ENCODE peak calls at places on chromosomes 5 and 9, in seven cellular contexts. M, N, B, E, H, P and I are unnamed samples.

GRCh38 chr5:148306446-148306845 is 5.8 kb upstream of the SPINK7 start:
- DNase-seq in M (no peak), P (peak; percentile 42), E (no peak), N (no peak), B (no peak), H (no peak), I (no peak)

GRCh38 chr9:38368731-38369130 is 23.8 kb upstream of the ALDH1B1 start:
- DNase-seq in E (no peak), M (no peak), H (no peak), N (no peak), B (no peak), P (no peak), I (no peak)

GRCh38 chr5:73278693-73279092 is 105.7 kb downstream of the TMEM174 start:
- DNase-seq in P (peak; percentile 79), M (no peak), N (no peak), H (no peak), E (no peak), B (no peak), I (no peak)

GRCh38 chr5:126866837-126867236 is 89.9 kb downstream of the LMNB1 start:
- DNase-seq in P (no peak), H (no peak), E (peak; percentile 17), M (no peak), B (no peak), N (no peak), I (no peak)

GRCh38 chr5:157926171-157926671 is 67.3 kb upstream of the CLINT1 start:
- DNase-seq in P (no peak), E (no peak), M (no peak), B (no peak), H (no peak), N (no peak), I (peak; percentile 14)

GRCh38 chr5:157965989-157966388 is 107.0 kb upstream of the CLINT1 start:
- DNase-seq in B (no peak), N (no peak), H (no peak), M (peak; percentile 63), P (no peak), E (no peak), I (no peak)

GRCh38 chr9:32783168-32783891 is at the start of gene TMEM215:
- DNase-seq in M (peak; percentile 86), B (peak; percentile 88), P (no peak), E (no peak), H (no peak), N (no peak), I (peak; percentile 49)

GRCh38 chr9:86918556-86918955 is 28.8 kb downstream of the GAS1 start:
- DNase-seq in H (no peak), P (no peak), N (no peak), E (peak; percentile 7), B (no peak), M (no peak), I (no peak)

GRCh38 chr5:131186561-131187256 is 16.0 kb downstream of the LYRM7 start:
- DNase-seq in E (no peak), N (no peak), H (no peak), M (no peak), B (no peak), P (peak; percentile 39), I (no peak)

GRCh38 chr9:117413346-117414219 is 1.3 kb downstream of the ASTN2 start:
- DNase-seq in N (no peak), H (no peak), E (no peak), B (peak; percentile 83), P (no peak), M (peak; percentile 82), I (peak; percentile 22)

GRCh38 chr5:180717989-180718388 is 21.9 kb downstream of the OR2Y1 start:
- DNase-seq in M (no peak), H (peak; percentile 16), P (no peak), B (no peak), E (no peak), N (no peak), I (no peak)

GRCh38 chr9:127262621-127263020 is 2.0 kb upstream of the GARNL3 start:
- DNase-seq in P (no peak), N (no peak), B (no peak), E (no peak), H (no peak), M (no peak), I (no peak)

GRCh38 chr5:72628771-72629313 is 121.6 kb upstream of the ZNF366 start:
- DNase-seq in B (no peak), H (no peak), E (no peak), N (no peak), M (no peak), P (no peak), I (no peak)

GRCh38 chr5:97629281-97629680 is 446.2 kb upstream of the RIOK2 start:
- DNase-seq in B (no peak), E (peak; percentile 97), M (peak; percentile 3), N (peak; percentile 7), H (no peak), P (no peak), I (peak; percentile 3)

GRCh38 chr9:95096807-95097206 is 220.7 kb downstream of the FANCC start:
- DNase-seq in M (no peak), N (no peak), P (no peak), E (no peak), H (no peak), B (no peak), I (no peak)

GRCh38 chr9:95096381-95096780 is 221.1 kb downstream of the FANCC start:
- DNase-seq in P (no peak), N (no peak), B (no peak), M (no peak), E (no peak), H (no peak), I (no peak)

GRCh38 chr9:95094002-95094401 is 223.5 kb downstream of the FANCC start:
- DNase-seq in H (no peak), M (no peak), P (no peak), E (no peak), B (no peak), N (no peak), I (no peak)

GRCh38 chr9:95097279-95097678 is 220.2 kb downstream of the FANCC start:
- DNase-seq in H (no peak), N (no peak), M (no peak), B (no peak), E (no peak), P (no peak), I (no peak)

GRCh38 chr9:95095619-95096355 is 221.7 kb downstream of the FANCC start:
- DNase-seq in E (no peak), N (no peak), H (no peak), M (no peak), P (no peak), B (no peak), I (no peak)
- H2AFZ ChIP-seq in E (no peak overlapping the region), N (no peak overlapping the region), H (no peak overlapping the region), M (no peak overlapping the region), P (no peak overlapping the region), B (no peak overlapping the region), I (no peak overlapping the region)

DNA sequence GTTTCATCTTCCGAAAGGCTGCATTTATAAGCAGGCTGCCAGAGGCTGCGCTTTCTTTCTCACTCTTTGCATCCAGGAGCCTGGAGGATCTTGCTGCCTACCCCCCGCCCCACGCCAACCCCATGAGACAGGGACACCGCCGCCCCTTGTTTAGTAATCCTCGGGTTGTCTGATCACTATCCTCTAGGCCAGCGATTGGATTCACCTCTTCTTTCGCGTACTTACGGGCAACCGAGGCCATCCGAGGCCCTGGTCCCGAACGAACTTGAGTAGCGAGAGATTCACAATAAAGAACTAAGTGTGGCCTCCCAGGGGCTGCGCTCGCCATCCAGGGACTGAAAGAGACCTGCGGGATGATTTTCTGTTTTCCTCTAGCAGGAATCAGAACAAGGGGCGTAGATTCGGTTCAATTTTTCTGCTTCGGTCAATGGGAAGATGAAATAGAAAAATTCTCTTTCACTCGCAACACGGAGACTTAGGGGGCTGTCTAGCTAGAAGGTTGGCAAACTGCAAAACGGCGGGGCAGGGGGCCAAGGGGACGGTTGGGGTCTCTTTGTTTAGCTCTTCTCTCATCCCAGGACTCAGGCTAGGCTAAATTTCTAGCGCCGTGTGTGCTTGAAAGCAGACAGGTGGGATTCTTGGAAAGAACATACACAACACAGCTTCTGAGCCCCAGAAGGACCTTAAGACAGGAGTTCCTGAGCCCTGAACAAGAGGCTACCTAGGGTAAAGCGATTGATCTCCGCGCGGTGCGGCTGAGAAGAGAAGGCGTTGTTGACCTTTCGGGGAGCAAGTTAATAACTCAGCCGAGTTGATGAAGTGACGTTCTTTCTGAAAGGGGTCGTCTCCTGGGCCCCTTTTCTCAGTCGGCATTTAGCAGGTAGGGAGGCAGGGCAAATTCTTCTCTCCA is 5.8 kb upstream of the ISL1 start:
- DNase-seq in N (no peak), H (no peak), E (no peak), B (peak; percentile 58), M (peak; percentile 71), P (no peak), I (no peak)
- TF ChIP-seq EZH2 in N (no peak), H (no peak), E (no peak), B (peak; percentile 34), M (peak; percentile 68), P (no peak), I (peak; percentile 71)

DNA sequence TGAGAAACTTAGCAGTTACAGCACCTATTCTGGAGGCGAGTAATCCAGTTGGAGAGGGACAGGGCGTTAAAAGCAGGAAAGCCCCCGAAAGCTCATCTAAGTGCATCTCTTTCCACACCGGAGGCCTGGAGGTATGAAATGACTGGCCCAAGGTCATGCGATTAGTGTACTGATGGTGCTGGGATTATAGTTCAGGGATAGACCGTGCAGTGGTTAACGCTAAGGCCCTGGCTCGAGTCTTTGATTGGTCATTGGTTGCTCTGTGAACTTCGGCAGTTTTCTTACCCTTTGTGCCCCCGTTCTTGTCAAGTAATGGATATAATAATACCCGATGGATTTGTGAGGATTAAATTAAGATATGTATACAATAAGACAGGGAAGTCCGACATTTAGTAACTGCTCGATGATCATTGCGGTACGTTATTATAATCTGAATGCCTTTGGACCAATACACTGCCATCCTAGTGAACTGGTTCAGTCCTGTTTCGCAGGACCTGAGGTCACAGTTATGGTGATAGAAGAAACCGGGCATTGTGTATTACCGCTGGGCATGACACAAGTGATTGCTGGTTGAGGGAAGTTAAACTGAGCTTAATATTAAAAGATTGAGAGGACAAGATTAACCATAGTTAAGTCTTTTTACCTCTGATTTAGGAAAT is 1.0 kb downstream of the CANX start:
- DNase-seq in M (peak; percentile 17), N (no peak), E (peak; percentile 80), P (peak; percentile 8), H (peak; percentile 38), B (peak; percentile 16), I (peak; percentile 45)
- TF ChIP-seq EZH2phosphoT487 in M (no peak), N (no peak), E (no peak), P (no peak), H (no peak), B (no peak), I (no peak)

GRCh38 chr5:61263072-61263471 is 69.0 kb upstream of the ZSWIM6 start:
- DNase-seq in E (no peak), B (no peak), N (no peak), P (no peak), H (peak; percentile 30), M (no peak), I (no peak)
- H2AFZ ChIP-seq in E (no peak overlapping the region), B (peak overlapping the region; percentile 53), N (no peak overlapping the region), P (no peak overlapping the region), H (no peak overlapping the region), M (peak overlapping the region; percentile 60), I (no peak overlapping the region)